ENCODE peak calls at places on chromosome 22, in ten cellular contexts. One of them, this sample, is unnamed.

GRCh38 chr22:30208631-30209603 is 37.6 kb downstream of the LIF start:
- DNase-seq in astrocyte of the spinal cord: peak
- DNase-seq in neural progenitor cell: no peak
- DNase-seq in right atrium auricular region: peak
- DNase-seq in fibroblast of mammary gland: peak
- DNase-seq in PC-3: peak
- DNase-seq in choroid plexus epithelial cell: peak
- DNase-seq in bronchial epithelial cell: no peak
- DNase-seq in upper lobe of right lung: no peak
- DNase-seq in esophagus muscularis mucosa: no peak
- DNase-seq in this sample: no peak

GRCh38 chr22:28801845-28802594 is 1.7 kb upstream of the XBP1 start:
- DNase-seq in astrocyte of the spinal cord: no peak
- DNase-seq in neural progenitor cell: no peak
- DNase-seq in right atrium auricular region: no peak
- DNase-seq in fibroblast of mammary gland: peak
- DNase-seq in PC-3: no peak
- DNase-seq in choroid plexus epithelial cell: no peak
- DNase-seq in bronchial epithelial cell: peak
- DNase-seq in upper lobe of right lung: no peak
- DNase-seq in esophagus muscularis mucosa: no peak
- DNase-seq in this sample: no peak

GRCh38 chr22:35089139-35089538 is 23.2 kb downstream of the ISX start:
- DNase-seq in astrocyte of the spinal cord: no peak
- DNase-seq in neural progenitor cell: no peak
- DNase-seq in right atrium auricular region: no peak
- DNase-seq in fibroblast of mammary gland: no peak
- DNase-seq in PC-3: no peak
- DNase-seq in choroid plexus epithelial cell: no peak
- DNase-seq in bronchial epithelial cell: no peak
- DNase-seq in upper lobe of right lung: no peak
- DNase-seq in esophagus muscularis mucosa: no peak
- DNase-seq in this sample: no peak

GRCh38 chr22:18057568-18058209 is 20.1 kb upstream of the PEX26 start:
- DNase-seq in astrocyte of the spinal cord: peak
- DNase-seq in neural progenitor cell: no peak
- DNase-seq in right atrium auricular region: peak
- DNase-seq in fibroblast of mammary gland: peak
- DNase-seq in PC-3: peak
- DNase-seq in choroid plexus epithelial cell: peak
- DNase-seq in bronchial epithelial cell: peak
- DNase-seq in upper lobe of right lung: peak
- DNase-seq in esophagus muscularis mucosa: peak
- DNase-seq in this sample: peak

GRCh38 chr22:44729391-44730012 is 22.9 kb upstream of the ARHGAP8 start:
- DNase-seq in astrocyte of the spinal cord: peak
- DNase-seq in neural progenitor cell: no peak
- DNase-seq in right atrium auricular region: no peak
- DNase-seq in fibroblast of mammary gland: peak
- DNase-seq in PC-3: no peak
- DNase-seq in choroid plexus epithelial cell: peak
- DNase-seq in bronchial epithelial cell: no peak
- DNase-seq in upper lobe of right lung: no peak
- DNase-seq in esophagus muscularis mucosa: no peak
- DNase-seq in this sample: no peak

GRCh38 chr22:17007852-17008731 is at the start of gene GAB4:
- DNase-seq in astrocyte of the spinal cord: no peak
- DNase-seq in neural progenitor cell: no peak
- DNase-seq in right atrium auricular region: no peak
- DNase-seq in fibroblast of mammary gland: no peak
- DNase-seq in PC-3: no peak
- DNase-seq in choroid plexus epithelial cell: no peak
- DNase-seq in bronchial epithelial cell: no peak
- DNase-seq in upper lobe of right lung: no peak
- DNase-seq in esophagus muscularis mucosa: no peak
- DNase-seq in this sample: no peak

GRCh38 chr22:22684605-22685561 is 40.5 kb downstream of the GGTLC2 start:
- DNase-seq in astrocyte of the spinal cord: peak
- DNase-seq in neural progenitor cell: peak
- DNase-seq in right atrium auricular region: no peak
- DNase-seq in fibroblast of mammary gland: peak
- DNase-seq in PC-3: peak
- DNase-seq in choroid plexus epithelial cell: peak
- DNase-seq in bronchial epithelial cell: no peak
- DNase-seq in upper lobe of right lung: no peak
- DNase-seq in esophagus muscularis mucosa: no peak
- DNase-seq in this sample: no peak

GRCh38 chr22:46439576-46440465 is 97.6 kb downstream of the CELSR1 start:
- DNase-seq in astrocyte of the spinal cord: no peak
- DNase-seq in neural progenitor cell: no peak
- DNase-seq in right atrium auricular region: no peak
- DNase-seq in fibroblast of mammary gland: no peak
- DNase-seq in PC-3: no peak
- DNase-seq in choroid plexus epithelial cell: no peak
- DNase-seq in bronchial epithelial cell: no peak
- DNase-seq in upper lobe of right lung: no peak
- DNase-seq in esophagus muscularis mucosa: no peak
- DNase-seq in this sample: no peak

GRCh38 chr22:46754110-46754799 is 8.2 kb upstream of the TBC1D22A start:
- DNase-seq in astrocyte of the spinal cord: peak
- DNase-seq in neural progenitor cell: no peak
- DNase-seq in right atrium auricular region: peak
- DNase-seq in fibroblast of mammary gland: peak
- DNase-seq in PC-3: peak
- DNase-seq in choroid plexus epithelial cell: peak
- DNase-seq in bronchial epithelial cell: peak
- DNase-seq in upper lobe of right lung: peak
- DNase-seq in esophagus muscularis mucosa: peak
- DNase-seq in this sample: no peak

GRCh38 chr22:22244337-22245250 is at the start of gene VPREB1:
- DNase-seq in astrocyte of the spinal cord: no peak
- DNase-seq in neural progenitor cell: no peak
- DNase-seq in right atrium auricular region: no peak
- DNase-seq in fibroblast of mammary gland: no peak
- DNase-seq in PC-3: no peak
- DNase-seq in choroid plexus epithelial cell: no peak
- DNase-seq in bronchial epithelial cell: no peak
- DNase-seq in upper lobe of right lung: no peak
- DNase-seq in esophagus muscularis mucosa: peak
- DNase-seq in this sample: no peak

GRCh38 chr22:49544286-49544685 is 283.4 kb downstream of the BRD1 start:
- DNase-seq in astrocyte of the spinal cord: no peak
- DNase-seq in neural progenitor cell: no peak
- DNase-seq in right atrium auricular region: no peak
- DNase-seq in fibroblast of mammary gland: no peak
- DNase-seq in PC-3: no peak
- DNase-seq in choroid plexus epithelial cell: no peak
- DNase-seq in bronchial epithelial cell: no peak
- DNase-seq in upper lobe of right lung: no peak
- DNase-seq in esophagus muscularis mucosa: no peak
- DNase-seq in this sample: no peak

GRCh38 chr22:20787746-20788626 is 14.1 kb downstream of the SERPIND1 start:
- DNase-seq in astrocyte of the spinal cord: no peak
- DNase-seq in neural progenitor cell: no peak
- DNase-seq in right atrium auricular region: no peak
- DNase-seq in fibroblast of mammary gland: no peak
- DNase-seq in PC-3: no peak
- DNase-seq in choroid plexus epithelial cell: no peak
- DNase-seq in bronchial epithelial cell: no peak
- DNase-seq in upper lobe of right lung: no peak
- DNase-seq in esophagus muscularis mucosa: no peak
- DNase-seq in this sample: no peak

GRCh38 chr22:46115755-46116490 is 34.4 kb upstream of the PPARA start:
- DNase-seq in astrocyte of the spinal cord: no peak
- DNase-seq in neural progenitor cell: no peak
- DNase-seq in right atrium auricular region: no peak
- DNase-seq in fibroblast of mammary gland: no peak
- DNase-seq in PC-3: no peak
- DNase-seq in choroid plexus epithelial cell: no peak
- DNase-seq in bronchial epithelial cell: no peak
- DNase-seq in upper lobe of right lung: no peak
- DNase-seq in esophagus muscularis mucosa: no peak
- DNase-seq in this sample: no peak

GRCh38 chr22:21606775-21607174 is 23.0 kb downstream of the YDJC start:
- DNase-seq in astrocyte of the spinal cord: no peak
- DNase-seq in neural progenitor cell: no peak
- DNase-seq in right atrium auricular region: no peak
- DNase-seq in fibroblast of mammary gland: no peak
- DNase-seq in PC-3: no peak
- DNase-seq in choroid plexus epithelial cell: no peak
- DNase-seq in bronchial epithelial cell: no peak
- DNase-seq in upper lobe of right lung: no peak
- DNase-seq in esophagus muscularis mucosa: no peak
- DNase-seq in this sample: no peak

GRCh38 chr22:32880531-32880905 is 79.0 kb downstream of the TIMP3 start:
- DNase-seq in astrocyte of the spinal cord: no peak
- DNase-seq in neural progenitor cell: no peak
- DNase-seq in right atrium auricular region: no peak
- DNase-seq in fibroblast of mammary gland: no peak
- DNase-seq in PC-3: no peak
- DNase-seq in choroid plexus epithelial cell: no peak
- DNase-seq in bronchial epithelial cell: no peak
- DNase-seq in upper lobe of right lung: no peak
- DNase-seq in esophagus muscularis mucosa: no peak
- DNase-seq in this sample: no peak

GRCh38 chr22:27135582-27135981 is 478.2 kb downstream of the MIAT start:
- DNase-seq in astrocyte of the spinal cord: peak
- DNase-seq in neural progenitor cell: no peak
- DNase-seq in right atrium auricular region: no peak
- DNase-seq in fibroblast of mammary gland: peak
- DNase-seq in PC-3: no peak
- DNase-seq in choroid plexus epithelial cell: peak
- DNase-seq in bronchial epithelial cell: peak
- DNase-seq in upper lobe of right lung: no peak
- DNase-seq in esophagus muscularis mucosa: no peak
- DNase-seq in this sample: no peak
- H3K4me3 ChIP-seq in astrocyte of the spinal cord: no peak
- H3K4me3 ChIP-seq in neural progenitor cell: no peak
- H3K4me3 ChIP-seq in right atrium auricular region: no peak
- H3K4me3 ChIP-seq in fibroblast of mammary gland: no peak
- H3K4me3 ChIP-seq in PC-3: no peak
- H3K4me3 ChIP-seq in choroid plexus epithelial cell: no peak
- H3K4me3 ChIP-seq in bronchial epithelial cell: no peak
- H3K4me3 ChIP-seq in upper lobe of right lung: no peak
- H3K4me3 ChIP-seq in esophagus muscularis mucosa: no peak
- H3K4me3 ChIP-seq in this sample: no peak

DNA sequence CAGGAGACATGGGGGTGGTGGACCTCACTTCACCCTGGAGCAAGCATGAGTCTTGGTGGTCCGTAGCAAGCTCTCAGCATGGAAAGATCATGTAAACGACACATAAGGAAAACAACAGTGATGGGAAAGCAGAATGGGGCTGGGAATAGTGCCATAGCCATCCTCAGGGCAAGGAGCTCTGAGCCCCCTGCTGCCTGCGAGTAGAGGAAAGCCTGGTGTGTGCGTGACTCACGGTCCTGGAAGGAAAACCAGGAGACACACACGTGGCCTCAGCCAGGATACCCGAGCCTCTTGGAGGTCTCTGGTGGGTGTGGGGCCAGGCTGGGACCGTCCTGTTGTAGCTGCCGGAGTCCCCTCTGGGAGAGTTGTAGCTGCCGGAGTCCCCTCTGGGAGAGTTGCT is 12.4 kb downstream of the SHANK3 start:
- DNase-seq in astrocyte of the spinal cord: peak
- DNase-seq in neural progenitor cell: peak
- DNase-seq in right atrium auricular region: peak
- DNase-seq in fibroblast of mammary gland: peak
- DNase-seq in PC-3: no peak
- DNase-seq in choroid plexus epithelial cell: peak
- DNase-seq in bronchial epithelial cell: no peak
- DNase-seq in upper lobe of right lung: no peak
- DNase-seq in esophagus muscularis mucosa: no peak
- DNase-seq in this sample: no peak
- TF ChIP-seq CTCF in astrocyte of the spinal cord: peak
- TF ChIP-seq CTCF in neural progenitor cell: no peak
- TF ChIP-seq CTCF in right atrium auricular region: no peak
- TF ChIP-seq CTCF in fibroblast of mammary gland: no peak
- TF ChIP-seq CTCF in PC-3: no peak
- TF ChIP-seq CTCF in choroid plexus epithelial cell: peak
- TF ChIP-seq CTCF in bronchial epithelial cell: no peak
- TF ChIP-seq CTCF in upper lobe of right lung: no peak
- TF ChIP-seq CTCF in esophagus muscularis mucosa: no peak
- TF ChIP-seq CTCF in this sample: no peak

GRCh38 chr22:36817429-36817783 is 571 bp upstream of the PVALB start:
- DNase-seq in astrocyte of the spinal cord: no peak
- DNase-seq in neural progenitor cell: peak
- DNase-seq in right atrium auricular region: no peak
- DNase-seq in fibroblast of mammary gland: no peak
- DNase-seq in PC-3: no peak
- DNase-seq in choroid plexus epithelial cell: no peak
- DNase-seq in bronchial epithelial cell: no peak
- DNase-seq in upper lobe of right lung: no peak
- DNase-seq in esophagus muscularis mucosa: no peak
- DNase-seq in this sample: no peak
- H3K4me3 ChIP-seq in astrocyte of the spinal cord: no peak
- H3K4me3 ChIP-seq in neural progenitor cell: peak
- H3K4me3 ChIP-seq in right atrium auricular region: peak
- H3K4me3 ChIP-seq in fibroblast of mammary gland: no peak
- H3K4me3 ChIP-seq in PC-3: peak
- H3K4me3 ChIP-seq in choroid plexus epithelial cell: no peak
- H3K4me3 ChIP-seq in bronchial epithelial cell: no peak
- H3K4me3 ChIP-seq in upper lobe of right lung: no peak
- H3K4me3 ChIP-seq in esophagus muscularis mucosa: no peak
- H3K4me3 ChIP-seq in this sample: no peak

GRCh38 chr22:38043151-38044039 is 13.8 kb upstream of the PICK1 start:
- DNase-seq in astrocyte of the spinal cord: no peak
- DNase-seq in neural progenitor cell: no peak
- DNase-seq in right atrium auricular region: no peak
- DNase-seq in fibroblast of mammary gland: no peak
- DNase-seq in PC-3: no peak
- DNase-seq in choroid plexus epithelial cell: no peak
- DNase-seq in bronchial epithelial cell: no peak
- DNase-seq in upper lobe of right lung: no peak
- DNase-seq in esophagus muscularis mucosa: no peak
- DNase-seq in this sample: no peak
- TF ChIP-seq CTCF in astrocyte of the spinal cord: no peak
- TF ChIP-seq CTCF in neural progenitor cell: no peak
- TF ChIP-seq CTCF in right atrium auricular region: no peak
- TF ChIP-seq CTCF in fibroblast of mammary gland: no peak
- TF ChIP-seq CTCF in PC-3: no peak
- TF ChIP-seq CTCF in choroid plexus epithelial cell: no peak
- TF ChIP-seq CTCF in bronchial epithelial cell: no peak
- TF ChIP-seq CTCF in upper lobe of right lung: no peak
- TF ChIP-seq CTCF in esophagus muscularis mucosa: no peak
- TF ChIP-seq CTCF in this sample: no peak

GRCh38 chr22:42928969-42929837 is 72.1 kb upstream of the ARFGAP3 start:
- DNase-seq in astrocyte of the spinal cord: no peak
- DNase-seq in neural progenitor cell: no peak
- DNase-seq in right atrium auricular region: peak
- DNase-seq in fibroblast of mammary gland: peak
- DNase-seq in PC-3: no peak
- DNase-seq in choroid plexus epithelial cell: no peak
- DNase-seq in bronchial epithelial cell: no peak
- DNase-seq in upper lobe of right lung: peak
- DNase-seq in esophagus muscularis mucosa: no peak
- DNase-seq in this sample: no peak
- H3K4me3 ChIP-seq in astrocyte of the spinal cord: no peak
- H3K4me3 ChIP-seq in neural progenitor cell: no peak
- H3K4me3 ChIP-seq in right atrium auricular region: no peak
- H3K4me3 ChIP-seq in fibroblast of mammary gland: no peak
- H3K4me3 ChIP-seq in PC-3: no peak
- H3K4me3 ChIP-seq in choroid plexus epithelial cell: no peak
- H3K4me3 ChIP-seq in bronchial epithelial cell: no peak
- H3K4me3 ChIP-seq in upper lobe of right lung: no peak
- H3K4me3 ChIP-seq in esophagus muscularis mucosa: no peak
- H3K4me3 ChIP-seq in this sample: no peak